ENCODE peak calls at places on chromosomes 4 and X, in four cellular contexts. A is erythroblast, N is NCI-H2081, G is heart left ventricle. C is an unnamed sample.

GRCh38 chr4:95572304-95572991 is 23.7 kb upstream of the UNC5C start:
- DNase-seq in G (no peak), A (no peak), N (no peak), C (no peak)

GRCh38 chrX:6225307-6226052 is 3.2 kb downstream of the NLGN4X start:
- DNase-seq in G (no peak), A (no peak), N (no peak), C (no peak)

GRCh38 chrX:82141942-82142341 is 940.0 kb downstream of the SH3BGRL start:
- DNase-seq in N (no peak), G (no peak), A (no peak), C (no peak)

GRCh38 chr4:118954246-118954645 is 65.6 kb downstream of the SYNPO2 start:
- DNase-seq in A (no peak), G (no peak), N (no peak), C (no peak)

GRCh38 chr4:73867783-73868182 is 1.4 kb upstream of the CXCL1 start:
- DNase-seq in G (no peak), A (no peak), N (peak), C (no peak)

GRCh38 chrX:153792368-153792767 is 1.8 kb downstream of the IDH3G start:
- DNase-seq in G (no peak), N (no peak), A (no peak), C (no peak)

GRCh38 chr4:726235-726787 is 20.7 kb downstream of the PCGF3 start:
- DNase-seq in A (no peak), G (peak), N (no peak), C (no peak)

GRCh38 chrX:80511969-80512760 is 91.9 kb downstream of the TENT5D start:
- DNase-seq in G (no peak), A (peak), N (no peak), C (no peak)

GRCh38 chr4:166252487-166253402 is 379.7 kb downstream of the TLL1 start:
- DNase-seq in N (peak), A (peak), G (no peak), C (no peak)

GRCh38 chr4:138898282-138898681 is 117.3 kb upstream of the NOCT start:
- DNase-seq in A (no peak), G (no peak), N (peak), C (peak)

GRCh38 chr4:108018884-108019187 is 29.1 kb downstream of the HADH start:
- DNase-seq in A (no peak), G (no peak), N (no peak), C (no peak)

GRCh38 chr4:112931001-112931400 is 118.5 kb upstream of the ANK2 start:
- DNase-seq in N (no peak), G (no peak), A (no peak), C (no peak)

GRCh38 chr4:61298178-61298740 is 98.1 kb downstream of the ADGRL3 start:
- DNase-seq in A (no peak), G (no peak), N (peak), C (no peak)

GRCh38 chr4:133247861-133248260 is 98.8 kb downstream of the PCDH10 start:
- DNase-seq in N (no peak), G (no peak), A (no peak), C (no peak)

GRCh38 chr4:20370284-20370683 is 118.6 kb downstream of the SLIT2 start:
- DNase-seq in N (peak), G (no peak), A (no peak), C (no peak)

GRCh38 chr4:19924761-19925160 is 326.9 kb upstream of the SLIT2 start:
- DNase-seq in G (no peak), A (no peak), N (no peak), C (no peak)

GRCh38 chr4:72209600-72209999 is 177.8 kb downstream of the NPFFR2 start:
- DNase-seq in A (no peak), G (no peak), N (no peak), C (no peak)

GRCh38 chr4:186820371-186820990 is 96.8 kb upstream of the FAT1 start:
- DNase-seq in N (no peak), A (no peak), G (peak), C (peak)

GRCh38 chr4:10529256-10529890 is 72.1 kb upstream of the ZNF518B start:
- DNase-seq in A (no peak), N (no peak), G (no peak), C (no peak)